ENCODE peak calls at places on chromosome 18, in four cellular contexts. D, R, E and X are unnamed samples.

GRCh38 chr18:55084546-55084945 is 125.3 kb upstream of the CCDC68 start:
- DNase-seq in D (no peak), R (no peak), E (no peak), X (no peak)

GRCh38 chr18:12431561-12431960 is 23.8 kb downstream of the PRELID3A start:
- DNase-seq in D (no peak), R (no peak), E (no peak), X (no peak)

GRCh38 chr18:54444309-54444914 is 86.7 kb downstream of the C18orf54 start:
- DNase-seq in D (peak; percentile 73), R (peak; percentile 76), E (peak; percentile 65), X (peak; percentile 35)

GRCh38 chr18:6743988-6744387 is 14.5 kb downstream of the ARHGAP28 start:
- DNase-seq in D (no peak), R (no peak), E (no peak), X (no peak)

GRCh38 chr18:8212893-8213805 is 396.1 kb upstream of the RAB12 start:
- DNase-seq in D (no peak), R (no peak), E (peak; percentile 6), X (peak; percentile 5)

GRCh38 chr18:63808125-63808524 is 32.9 kb downstream of the SERPINB7 start:
- DNase-seq in D (no peak), R (no peak), E (no peak), X (peak; percentile 40)

GRCh38 chr18:7789853-7790552 is 222.9 kb downstream of the PTPRM start:
- DNase-seq in D (peak; percentile 68), R (peak; percentile 79), E (peak; percentile 65), X (peak; percentile 37)

GRCh38 chr18:9431296-9431695 is 44.0 kb upstream of the RALBP1 start:
- DNase-seq in D (no peak), R (no peak), E (no peak), X (no peak)

GRCh38 chr18:72419914-72420313 is 124.2 kb downstream of the CBLN2 start:
- DNase-seq in D (no peak), R (no peak), E (no peak), X (no peak)

GRCh38 chr18:46728219-46728930 is 28.5 kb downstream of the ST8SIA5 start:
- DNase-seq in D (no peak), R (no peak), E (no peak), X (no peak)

GRCh38 chr18:46332956-46333355 is 228.8 kb downstream of the HAUS1 start:
- DNase-seq in D (no peak), R (peak; percentile 62), E (no peak), X (no peak)

GRCh38 chr18:5604778-5605177 is 61.0 kb upstream of the EPB41L3 start:
- DNase-seq in D (no peak), R (no peak), E (no peak), X (no peak)

GRCh38 chr18:63439334-63439733 is 17.1 kb upstream of the VPS4B start:
- DNase-seq in D (peak; percentile 73), R (peak; percentile 71), E (peak; percentile 74), X (peak; percentile 64)

GRCh38 chr18:43009666-43010065 is 105.8 kb downstream of the RIT2 start:
- DNase-seq in D (no peak), R (no peak), E (no peak), X (no peak)

GRCh38 chr18:12359515-12359927 is 17.5 kb downstream of the AFG3L2 start:
- DNase-seq in D (peak; percentile 34), R (no peak), E (peak; percentile 16), X (peak; percentile 15)

GRCh38 chr18:46060359-46060841 is 11.7 kb downstream of the PSTPIP2 start:
- DNase-seq in D (peak; percentile 44), R (no peak), E (no peak), X (no peak)

GRCh38 chr18:45785015-45785597 is 40.4 kb upstream of the SIGLEC15 start:
- DNase-seq in D (no peak), R (no peak), E (peak; percentile 61), X (peak; percentile 29)

GRCh38 chr18:79682896-79683625 is 3.5 kb downstream of the CTDP1 start:
- DNase-seq in D (no peak), R (no peak), E (no peak), X (no peak)

GRCh38 chr18:11518788-11519685 is 90.4 kb upstream of the SLC35G4 start:
- DNase-seq in D (peak; percentile 73), R (peak; percentile 86), E (peak; percentile 46), X (peak; percentile 30)

GRCh38 chr18:39173022-39173421 is 1607.4 kb upstream of the CELF4 start:
- DNase-seq in D (no peak), R (no peak), E (no peak), X (peak; percentile 63)

GRCh38 chr18:8461544-8461943 is 147.7 kb upstream of the RAB12 start:
- DNase-seq in D (no peak), R (no peak), E (no peak), X (no peak)

DNA sequence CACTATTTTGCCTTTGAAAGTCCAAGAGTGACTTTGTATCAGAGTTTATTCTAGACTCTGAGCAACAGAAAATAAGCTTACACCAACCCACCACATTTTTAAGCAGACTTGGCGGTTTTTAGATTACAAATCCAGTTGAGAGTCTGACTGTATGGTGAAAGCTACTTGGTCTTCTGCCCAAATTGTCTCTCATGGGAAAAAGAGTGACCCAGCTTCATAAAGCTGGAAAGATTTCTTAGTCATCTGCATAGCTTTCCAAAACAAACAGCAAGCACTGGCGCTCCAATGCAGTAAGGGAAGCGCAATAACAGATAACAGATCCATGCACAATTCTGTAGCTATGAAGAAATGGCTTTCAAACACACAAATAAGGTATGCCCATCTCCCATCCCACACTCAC is 7.1 kb downstream of the DSG1 start:
- DNase-seq in D (peak; percentile 22), R (no peak), E (peak; percentile 0), X (peak; percentile 37)
- H2AFZ ChIP-seq in D (no peak overlapping the region), R (peak overlapping the region; percentile 13), E (no peak overlapping the region), X (no peak overlapping the region)

GRCh38 chr18:56188521-56188920 is 449.9 kb downstream of the TXNL1 start:
- DNase-seq in D (no peak), R (no peak), E (no peak), X (no peak)
- TF ChIP-seq EZH2 in D (no peak), R (no peak), E (no peak), X (no peak)

GRCh38 chr18:10443001-10443400 is 11.4 kb upstream of the APCDD1 start:
- DNase-seq in D (no peak), R (no peak), E (no peak), X (no peak)
- H3K27ac ChIP-seq in D (no peak overlapping the region), R (no peak overlapping the region), E (no peak overlapping the region), X (no peak overlapping the region)

GRCh38 chr18:77004555-77005380 is 127.8 kb downstream of the MBP start:
- DNase-seq in D (no peak), R (no peak), E (no peak), X (no peak)
- H2AFZ ChIP-seq in D (no peak overlapping the region), R (no peak overlapping the region), E (no peak overlapping the region), X (no peak overlapping the region)

GRCh38 chr18:37272841-37273240 is 292.8 kb downstream of the CELF4 start:
- DNase-seq in D (no peak), R (no peak), E (no peak), X (no peak)

GRCh38 chr18:37266290-37266689 is 299.3 kb downstream of the CELF4 start:
- DNase-seq in D (no peak), R (peak; percentile 75), E (no peak), X (no peak)

GRCh38 chr18:37274309-37274987 is 291.1 kb downstream of the CELF4 start:
- DNase-seq in D (no peak), R (no peak), E (no peak), X (no peak)

GRCh38 chr18:37270666-37271052 is 294.9 kb downstream of the CELF4 start:
- DNase-seq in D (no peak), R (no peak), E (no peak), X (no peak)

GRCh38 chr18:37270046-37270665 is 295.4 kb downstream of the CELF4 start:
- DNase-seq in D (peak; percentile 84), R (peak; percentile 91), E (peak; percentile 79), X (peak; percentile 36)
- TF ChIP-seq EZH2 in D (no peak), R (no peak), E (no peak), X (no peak)

GRCh38 chr18:36568487-36568886 is 260.3 kb downstream of the TPGS2 start:
- DNase-seq in D (no peak), R (no peak), E (no peak), X (no peak)
- H3K27ac ChIP-seq in D (no peak overlapping the region), R (no peak overlapping the region), E (no peak overlapping the region), X (no peak overlapping the region)

DNA sequence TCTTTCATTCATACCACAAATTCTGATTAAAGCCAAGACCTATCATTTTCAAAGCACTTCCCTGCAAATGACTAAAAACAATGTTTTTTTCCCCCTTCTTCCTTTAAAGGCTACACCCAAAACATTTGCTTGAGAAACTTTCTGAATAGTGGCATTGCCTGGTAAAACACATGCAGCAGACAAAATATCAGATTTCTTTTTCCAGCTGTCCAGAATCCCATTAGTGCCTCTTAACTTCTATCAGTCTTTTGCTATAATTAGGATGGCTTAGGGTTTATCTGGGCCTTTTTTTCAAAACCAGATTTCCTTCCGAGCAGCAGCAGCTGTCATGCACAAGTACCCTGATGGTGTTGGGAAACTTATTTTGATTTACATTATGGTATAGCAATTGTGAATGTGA is 50.6 kb downstream of the ALPK2 start:
- DNase-seq in D (no peak), R (no peak), E (peak; percentile 41), X (no peak)
- H2AFZ ChIP-seq in D (no peak overlapping the region), R (peak overlapping the region; percentile 40), E (no peak overlapping the region), X (no peak overlapping the region)

GRCh38 chr18:2878656-2879330 is 32.0 kb downstream of the EMILIN2 start:
- DNase-seq in D (no peak), R (no peak), E (no peak), X (no peak)

GRCh38 chr18:2871111-2871720 is 24.4 kb downstream of the EMILIN2 start:
- DNase-seq in D (no peak), R (no peak), E (no peak), X (no peak)

GRCh38 chr18:2872095-2872494 is 25.3 kb downstream of the EMILIN2 start:
- DNase-seq in D (no peak), R (no peak), E (no peak), X (no peak)

GRCh38 chr18:2880473-2880872 is 33.7 kb downstream of the EMILIN2 start:
- DNase-seq in D (no peak), R (no peak), E (peak; percentile 64), X (no peak)

GRCh38 chr18:2874765-2875164 is 28.0 kb downstream of the EMILIN2 start:
- DNase-seq in D (no peak), R (no peak), E (peak; percentile 45), X (no peak)
- TF ChIP-seq EZH2 in D (no peak), R (no peak), E (no peak), X (no peak)